ENCODE peak calls at places on chromosomes 2 and 18, in nine cellular contexts. D is upper lobe of right lung, V is AG10803, R is endothelial cell, U is neural progenitor cell, L is Calu3, O is foreskin fibroblast, N is B cell, M is cardiac fibroblast. Y is an unnamed sample.
A peak's percentile ranks its signal among the peaks of the same experiment; 100 is the strongest.

GRCh38 chr2:176234216-176234615 is 35.0 kb upstream of the MTX2 start:
- DNase-seq in R (no peak), N (no peak), L (no peak), O (no peak), M (no peak), D (no peak), V (no peak), U (no peak), Y (no peak)

GRCh38 chr2:217216316-217216715 is 356.5 kb upstream of the TNP1 start:
- DNase-seq in N (no peak), O (no peak), R (no peak), M (no peak), U (no peak), V (no peak), D (no peak), L (no peak), Y (no peak)

GRCh38 chr2:196413821-196414274 is 225.7 kb upstream of the CCDC150 start:
- DNase-seq in O (no peak), N (no peak), V (peak; percentile 31), U (no peak), M (peak; percentile 51), R (no peak), D (no peak), L (no peak), Y (peak; percentile 58)

GRCh38 chr2:109703076-109703475 is 88.9 kb downstream of the SOWAHC start:
- DNase-seq in R (no peak), N (no peak), V (peak; percentile 94), L (no peak), O (peak; percentile 62), M (peak; percentile 33), U (no peak), D (no peak), Y (no peak)

GRCh38 chr2:226752887-226753286 is 46.7 kb downstream of the IRS1 start:
- DNase-seq in V (no peak), O (no peak), D (no peak), U (no peak), L (no peak), N (no peak), R (no peak), M (no peak), Y (no peak)

GRCh38 chr2:84904717-84905174 is 710 bp upstream of the TMSB10 start:
- DNase-seq in R (peak; percentile 56), M (peak; percentile 78), D (peak; percentile 92), N (no peak), O (no peak), U (peak; percentile 83), V (peak; percentile 52), L (peak; percentile 49), Y (no peak)

GRCh38 chr2:204365778-204366177 is 179.5 kb upstream of the PARD3B start:
- DNase-seq in R (no peak), N (no peak), V (no peak), L (no peak), D (no peak), U (no peak), M (no peak), O (no peak), Y (no peak)

GRCh38 chr2:210477496-210477895 is 937 bp upstream of the LANCL1 start:
- DNase-seq in L (no peak), D (no peak), U (peak; percentile 53), N (no peak), M (peak; percentile 58), V (peak; percentile 69), R (peak; percentile 23), O (peak; percentile 69), Y (peak; percentile 30)

GRCh38 chr2:118056165-118056534 is 32.1 kb upstream of the INSIG2 start:
- DNase-seq in L (no peak), R (no peak), N (peak; percentile 86), V (no peak), U (no peak), D (no peak), M (no peak), O (no peak), Y (peak; percentile 22)

GRCh38 chr2:153873062-153874048 is 1.6 kb downstream of the GALNT13 start:
- DNase-seq in V (no peak), D (peak; percentile 51), L (no peak), O (no peak), U (peak; percentile 80), N (no peak), R (peak; percentile 49), M (no peak), Y (no peak)

GRCh38 chr2:192500550-192501200 is 305.9 kb upstream of the TMEFF2 start:
- DNase-seq in R (no peak), O (peak; percentile 34), D (no peak), L (peak; percentile 48), V (no peak), U (no peak), N (no peak), M (peak; percentile 94), Y (no peak)

GRCh38 chr18:4403836-4404235 is 51.3 kb downstream of the DLGAP1 start:
- DNase-seq in O (no peak), V (no peak), R (no peak), M (no peak), L (no peak), D (no peak), N (no peak), U (no peak), Y (no peak)

GRCh38 chr2:70143314-70144150 is 47.3 kb downstream of the C2orf42 start:
- DNase-seq in N (no peak), R (no peak), U (peak; percentile 24), M (peak; percentile 67), D (peak; percentile 64), O (peak; percentile 30), V (peak; percentile 43), L (peak; percentile 45), Y (no peak)

GRCh38 chr2:140624188-140624587 is 1506.6 kb downstream of the LRP1B start:
- DNase-seq in N (no peak), U (no peak), L (no peak), V (no peak), R (no peak), M (no peak), O (no peak), D (no peak), Y (no peak)

GRCh38 chr2:230758566-230759480 is 46.2 kb downstream of the CAB39 start:
- DNase-seq in L (no peak), O (peak; percentile 61), N (no peak), R (no peak), V (peak; percentile 93), U (no peak), D (no peak), M (peak; percentile 84), Y (peak; percentile 41)

GRCh38 chr2:230759481-230760191 is 47.0 kb downstream of the CAB39 start:
- DNase-seq in U (no peak), M (peak; percentile 24), N (no peak), R (no peak), L (no peak), V (no peak), O (no peak), D (no peak), Y (no peak)

GRCh38 chr2:230761704-230762103 is 49.1 kb downstream of the CAB39 start:
- DNase-seq in N (no peak), L (no peak), M (no peak), D (no peak), U (no peak), O (no peak), V (no peak), R (no peak), Y (no peak)

GRCh38 chr2:230765611-230766300 is 53.1 kb downstream of the CAB39 start:
- DNase-seq in O (no peak), N (no peak), L (no peak), U (no peak), V (no peak), D (no peak), R (no peak), M (peak; percentile 65), Y (no peak)

DNA sequence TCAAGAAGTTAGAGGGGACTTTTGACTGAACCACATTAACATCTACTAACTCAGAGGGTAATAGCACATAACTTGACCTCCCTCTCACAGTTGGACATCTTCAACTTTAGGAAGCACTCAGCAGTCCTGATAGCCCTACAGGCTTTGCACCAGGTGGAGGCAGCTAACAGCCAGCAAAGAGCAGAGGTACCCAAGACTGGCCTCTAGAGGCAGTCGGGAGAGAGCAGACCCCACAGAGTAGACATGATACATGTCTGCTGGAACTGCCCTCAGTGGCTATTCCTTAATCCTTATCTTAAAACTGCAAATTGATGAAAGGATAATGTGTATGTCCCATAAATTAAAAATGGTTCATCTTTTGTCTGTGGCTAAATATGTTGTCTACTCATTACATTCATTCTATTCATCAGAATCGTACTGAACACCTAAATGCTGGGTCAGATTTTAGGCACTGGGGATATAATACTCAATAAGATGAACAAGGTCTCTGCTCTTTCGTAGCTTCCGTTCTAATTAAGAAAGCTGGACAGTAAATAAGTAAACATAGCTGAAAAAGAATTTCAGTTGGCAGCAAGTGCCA is 49.8 kb downstream of the CAB39 start:
- DNase-seq in O (no peak), L (peak; percentile 62), N (no peak), D (no peak), U (peak; percentile 62), V (no peak), R (peak; percentile 45), M (peak; percentile 27), Y (no peak)
- TF ChIP-seq CTCF in O (peak; percentile 52), L (peak; percentile 56), N (peak; percentile 58), D (peak; percentile 23), U (peak; percentile 61), V (peak; percentile 48), R (peak; percentile 25), M (peak; percentile 68), Y (no peak)

DNA sequence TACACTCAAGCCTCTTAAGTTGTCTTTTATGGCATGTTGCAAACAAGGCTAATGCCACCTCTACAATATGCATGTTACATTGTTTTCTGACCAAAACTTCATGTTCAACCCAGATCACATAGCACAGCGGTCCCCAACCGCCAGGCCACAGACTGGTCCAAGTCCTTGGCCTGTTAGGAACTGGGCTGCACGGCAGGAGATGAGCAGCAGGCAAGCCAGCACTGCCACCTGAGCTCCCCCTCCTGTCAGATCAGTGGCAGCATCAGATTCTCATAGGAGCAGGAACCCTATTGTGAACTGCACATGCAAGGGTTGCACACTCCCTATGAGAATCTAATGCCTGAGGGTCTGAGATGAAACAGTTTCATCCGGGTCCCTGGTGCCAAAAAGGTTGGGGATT is 324.8 kb upstream of the CHAC2 start:
- DNase-seq in V (no peak), N (no peak), O (no peak), U (peak; percentile 38), R (peak; percentile 20), M (no peak), D (no peak), L (peak; percentile 11), Y (no peak)
- TF ChIP-seq CTCF in V (no peak), N (no peak), O (no peak), U (peak; percentile 32), R (no peak), M (no peak), D (no peak), L (no peak), Y (no peak)

GRCh38 chr2:79039944-79040343 is 14.4 kb downstream of the REG3G start:
- DNase-seq in O (no peak), V (no peak), R (no peak), N (no peak), L (no peak), U (no peak), D (no peak), M (no peak), Y (no peak)

GRCh38 chr2:79040967-79041582 is 15.6 kb downstream of the REG3G start:
- DNase-seq in R (no peak), U (peak; percentile 50), N (no peak), L (no peak), M (no peak), D (no peak), V (no peak), O (no peak), Y (no peak)
- TF ChIP-seq CTCF in R (peak; percentile 76), U (peak; percentile 84), N (peak; percentile 38), L (no peak), M (no peak), D (peak; percentile 30), V (no peak), O (no peak), Y (no peak)

GRCh38 chr2:129885735-129886134 is 93.7 kb upstream of the RAB6C start:
- DNase-seq in V (no peak), O (no peak), N (no peak), M (no peak), L (no peak), D (peak; percentile 21), R (no peak), U (peak; percentile 39), Y (no peak)
- TF ChIP-seq CTCF in V (no peak), O (no peak), N (no peak), M (no peak), L (no peak), D (no peak), R (no peak), U (peak; percentile 38), Y (no peak)